ENCODE peak calls at places on chromosomes 11 and 22, in six cellular contexts. E is IMR-90, O is SK-N-SH, L is K562, Z is GM12878, W is HepG2. P is an unnamed sample.

GRCh38 chr11:96317985-96318384 is 25.0 kb downstream of the MAML2 start:
- DNase-seq in E (no peak), O (no peak), L (no peak), Z (no peak), W (no peak), P (no peak)

GRCh38 chr11:81112718-81113117 is 1620.9 kb downstream of the FAM181B start:
- DNase-seq in E (no peak), O (no peak), L (no peak), Z (no peak), W (no peak), P (no peak)

GRCh38 chr22:37462983-37463382 is 23.2 kb downstream of the MFNG start:
- DNase-seq in E (peak; percentile 49), O (no peak), L (no peak), Z (no peak), W (peak; percentile 28), P (no peak)

GRCh38 chr11:57248780-57249383 is 11.8 kb upstream of the APLNR start:
- DNase-seq in E (peak; percentile 67), O (peak; percentile 82), L (peak; percentile 74), Z (no peak), W (peak; percentile 45), P (peak; percentile 80)

GRCh38 chr11:12845739-12846358 is 163.3 kb upstream of the RASSF10 start:
- DNase-seq in E (peak; percentile 78), O (peak; percentile 70), L (peak; percentile 58), Z (no peak), W (peak; percentile 98), P (peak; percentile 29)

GRCh38 chr22:38834215-38834953 is 9.4 kb downstream of the NPTXR start:
- DNase-seq in E (no peak), O (no peak), L (no peak), Z (no peak), W (no peak), P (no peak)

GRCh38 chr22:23682827-23683355 is 7.9 kb upstream of the RGL4 start:
- DNase-seq in E (no peak), O (no peak), L (no peak), Z (no peak), W (no peak), P (no peak)

GRCh38 chr11:119729581-119730346 is 764 bp upstream of the NECTIN1 start:
- DNase-seq in E (peak; percentile 39), O (peak; percentile 85), L (no peak), Z (no peak), W (no peak), P (peak; percentile 37)

GRCh38 chr11:67265633-67266423 is 445 bp upstream of the GRK2 start:
- DNase-seq in E (peak; percentile 33), O (peak; percentile 94), L (peak; percentile 91), Z (no peak), W (peak; percentile 44), P (peak; percentile 76)

GRCh38 chr22:31120642-31121041 is 2.1 kb upstream of the INPP5J start:
- DNase-seq in E (no peak), O (no peak), L (no peak), Z (no peak), W (no peak), P (no peak)

GRCh38 chr22:36728505-36728904 is 25.0 kb upstream of the CACNG2 start:
- DNase-seq in E (no peak), O (no peak), L (no peak), Z (no peak), W (no peak), P (no peak)

GRCh38 chr22:44126807-44127206 is 53.9 kb upstream of the PARVG start:
- DNase-seq in E (no peak), O (no peak), L (no peak), Z (no peak), W (no peak), P (peak; percentile 4)

GRCh38 chr11:117087446-117087845 is 10.8 kb downstream of the SIK3 start:
- DNase-seq in E (no peak), O (no peak), L (peak; percentile 70), Z (no peak), W (no peak), P (no peak)

GRCh38 chr11:65862191-65862735 is 2.0 kb downstream of the MUS81 start:
- DNase-seq in E (no peak), O (no peak), L (no peak), Z (no peak), W (no peak), P (no peak)

GRCh38 chr11:68309621-68310185 is 2.7 kb upstream of the LRP5 start:
- DNase-seq in E (peak; percentile 9), O (no peak), L (no peak), Z (no peak), W (peak; percentile 69), P (no peak)

GRCh38 chr11:39571081-39571480 is 1888.4 kb downstream of the LRRC4C start:
- DNase-seq in E (no peak), O (no peak), L (no peak), Z (no peak), W (no peak), P (no peak)

GRCh38 chr11:63503492-63503891 is 2.4 kb upstream of the LGALS12 start:
- DNase-seq in E (no peak), O (no peak), L (no peak), Z (no peak), W (no peak), P (no peak)

GRCh38 chr11:115924744-115925567 is 420.7 kb upstream of the CADM1 start:
- DNase-seq in E (peak; percentile 95), O (no peak), L (no peak), Z (peak; percentile 99), W (no peak), P (no peak)

GRCh38 chr11:11296434-11296833 is 56.6 kb downstream of the CSNK2A3 start:
- DNase-seq in E (no peak), O (no peak), L (no peak), Z (no peak), W (no peak), P (no peak)

GRCh38 chr22:25396615-25397200 is 167.8 kb upstream of the GRK3 start:
- DNase-seq in E (no peak), O (no peak), L (no peak), Z (no peak), W (peak; percentile 67), P (no peak)

GRCh38 chr22:36461665-36462474 is 19.6 kb downstream of the TXN2 start:
- DNase-seq in E (peak; percentile 94), O (no peak), L (no peak), Z (no peak), W (peak; percentile 63), P (peak; percentile 69)

GRCh38 chr11:128859563-128860441 is 7.3 kb downstream of the KCNJ1 start:
- DNase-seq in E (peak; percentile 47), O (peak; percentile 46), L (peak; percentile 61), Z (no peak), W (peak; percentile 35), P (peak; percentile 24)

GRCh38 chr11:1457326-1457680 is 29.3 kb downstream of the MOB2 start:
- DNase-seq in E (no peak), O (no peak), L (no peak), Z (no peak), W (no peak), P (no peak)

GRCh38 chr11:1457856-1458255 is 28.7 kb downstream of the MOB2 start:
- DNase-seq in E (no peak), O (no peak), L (no peak), Z (no peak), W (no peak), P (no peak)

GRCh38 chr11:1459739-1460395 is 26.7 kb downstream of the MOB2 start:
- DNase-seq in E (no peak), O (no peak), L (no peak), Z (no peak), W (no peak), P (no peak)

GRCh38 chr11:1459219-1459575 is 27.4 kb downstream of the MOB2 start:
- DNase-seq in E (no peak), O (no peak), L (no peak), Z (no peak), W (no peak), P (no peak)

DNA sequence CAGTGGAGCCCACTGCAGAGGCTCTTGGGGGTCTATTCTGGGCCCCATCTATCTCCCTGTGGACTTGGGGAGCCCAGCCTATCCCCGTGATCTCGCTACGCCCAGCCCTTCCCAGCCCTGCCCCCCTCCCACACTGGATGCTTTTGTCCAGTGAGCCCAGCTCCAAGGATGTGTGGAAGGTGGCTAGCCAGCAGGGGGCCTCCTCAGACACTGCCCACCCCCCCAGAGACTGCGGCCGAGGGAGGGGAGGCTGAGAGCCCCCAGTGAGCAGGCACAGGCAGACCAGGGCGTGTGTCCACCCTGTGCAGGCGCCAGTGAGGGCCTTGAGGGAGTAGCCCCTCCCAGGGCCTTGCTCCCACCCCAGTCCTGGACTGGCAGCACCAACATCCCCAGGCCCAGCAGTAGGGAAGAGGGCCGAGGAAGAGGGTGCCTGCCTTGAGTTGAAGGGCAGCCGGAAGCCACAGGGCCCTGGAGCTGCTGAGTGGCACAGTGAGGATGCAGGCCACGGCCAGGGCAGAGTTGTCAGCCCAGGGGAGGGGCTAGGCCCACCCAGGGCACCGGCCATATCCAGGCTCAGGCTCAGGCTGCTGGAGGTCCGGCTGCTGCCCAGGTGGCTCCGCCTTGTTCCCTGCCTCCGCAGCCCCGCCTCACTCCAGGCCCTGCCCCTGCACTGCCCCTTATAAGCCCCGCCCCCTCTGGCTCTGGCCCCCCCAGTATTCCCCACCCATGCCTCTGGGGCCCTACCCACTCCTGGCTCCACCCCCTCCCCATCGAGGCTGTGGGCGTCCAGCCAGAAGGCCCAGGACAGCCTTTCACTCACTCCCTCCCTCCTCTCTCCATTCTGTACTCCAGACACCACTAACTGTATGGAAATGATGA is 28.0 kb downstream of the MOB2 start:
- DNase-seq in E (peak; percentile 2), O (peak; percentile 90), L (peak; percentile 86), Z (no peak), W (no peak), P (no peak)
- TF ChIP-seq CTCF in E (peak; percentile 23), O (peak; percentile 38), L (no peak), Z (no peak), W (peak; percentile 62), P (peak; percentile 18)

GRCh38 chr22:40487663-40488249 is 117.4 kb downstream of the SGSM3 start:
- DNase-seq in E (peak; percentile 47), O (peak; percentile 31), L (peak; percentile 25), Z (no peak), W (peak; percentile 17), P (peak; percentile 50)
- TF ChIP-seq SMC3 in E (peak; percentile 47), O (peak; percentile 39), L (no peak), Z (peak; percentile 70), W (peak; percentile 56), P (peak; percentile 48)

GRCh38 chr22:42902875-42903510 is 45.9 kb upstream of the ARFGAP3 start:
- DNase-seq in E (peak; percentile 87), O (no peak), L (no peak), Z (no peak), W (no peak), P (no peak)
- TF ChIP-seq CTCF in E (peak; percentile 47), O (no peak), L (no peak), Z (no peak), W (peak; percentile 48), P (no peak)

DNA sequence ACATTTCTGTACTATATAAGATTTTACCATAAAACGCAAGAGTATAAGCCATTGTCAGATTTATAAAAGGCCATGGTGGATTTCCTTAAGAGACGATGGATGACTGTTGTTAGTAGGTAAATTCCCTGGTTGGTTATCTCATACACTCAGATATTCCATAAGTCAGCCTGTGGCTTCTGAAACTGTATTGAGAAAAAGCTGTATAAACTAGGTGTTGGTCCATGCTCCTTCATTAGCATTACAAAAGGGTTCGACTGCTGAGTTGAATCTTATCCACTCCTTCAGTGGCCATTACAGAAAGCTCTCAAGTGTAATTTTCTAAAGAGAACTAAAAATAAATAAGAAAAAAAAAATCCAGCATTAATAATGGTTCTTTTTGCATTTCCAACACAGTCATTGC is 5.3 kb downstream of the GRAP2 start:
- DNase-seq in E (no peak), O (no peak), L (no peak), Z (no peak), W (no peak), P (no peak)
- TF ChIP-seq SMC3 in E (no peak), O (no peak), L (no peak), Z (no peak), W (no peak), P (no peak)